ENCODE peak calls at places on chromosomes 12 and 14, in nine cellular contexts. E is stimulated activated CD4-positive, alpha-beta T cell treated with anti-CD3 and anti-CD28 coated beads, Interleukin-12 subunit alpha, Interleukin-12 subunit beta, amount 100 ng/mL, for 24 hours; J is GM23248; V is lower lobe of right lung; C is stimulated activated CD8-positive, alpha-beta memory T cell treated with anti-CD3 and anti-CD28 coated beads, Interleukin-7, amount 100 ng/mL, for 48 hours; B is tibial artery; R is fibroblast of lung; W is mesenchymal stem cell; P is T-helper 2 cell. O is an unnamed sample.

GRCh38 chr14:38431156-38431555 is 175.3 kb upstream of the CLEC14A start:
- DNase-seq in R (no peak), V (no peak), P (no peak), C (no peak), W (no peak), B (no peak), J (no peak), E (no peak), O (no peak)

GRCh38 chr14:37973031-37973908 is 234.4 kb upstream of the SSTR1 start:
- DNase-seq in V (no peak), W (no peak), C (no peak), J (peak), E (no peak), B (no peak), P (no peak), R (no peak), O (no peak)

GRCh38 chr12:107670999-107671643 is 14.5 kb upstream of the PWP1 start:
- DNase-seq in B (peak), R (no peak), E (no peak), V (no peak), P (no peak), W (peak), C (no peak), J (peak), O (no peak)

GRCh38 chr12:107844312-107844921 is 69.9 kb downstream of the ASCL4 start:
- DNase-seq in R (peak), B (no peak), W (no peak), P (no peak), J (peak), C (no peak), V (no peak), E (no peak), O (no peak)

GRCh38 chr14:88559852-88560251 is 3.0 kb upstream of the ZC3H14 start:
- DNase-seq in B (no peak), C (no peak), P (no peak), R (peak), W (peak), J (peak), E (no peak), V (no peak), O (peak)

GRCh38 chr12:482061-482460 is 22.3 kb downstream of the B4GALNT3 start:
- DNase-seq in W (no peak), E (no peak), R (no peak), J (no peak), B (no peak), V (no peak), P (no peak), C (no peak), O (no peak)

GRCh38 chr14:44309336-44309735 is 197.7 kb downstream of the FSCB start:
- DNase-seq in E (no peak), P (no peak), B (no peak), W (no peak), V (no peak), C (no peak), J (no peak), R (peak), O (no peak)

GRCh38 chr12:132572106-132572505 is 38.3 kb downstream of the LRCOL1 start:
- DNase-seq in P (no peak), C (no peak), R (no peak), J (no peak), E (no peak), W (no peak), V (peak), B (no peak), O (no peak)

GRCh38 chr14:77053046-77053841 is 24.7 kb upstream of the IRF2BPL start:
- DNase-seq in B (peak), J (peak), P (peak), E (no peak), R (peak), W (peak), C (no peak), V (peak), O (peak)

GRCh38 chr12:81572411-81572810 is 186.7 kb downstream of the PPFIA2 start:
- DNase-seq in P (no peak), R (no peak), E (no peak), W (no peak), V (no peak), J (no peak), B (no peak), C (no peak), O (no peak)

GRCh38 chr12:32181498-32182175 is 75.0 kb downstream of the BICD1 start:
- DNase-seq in P (no peak), V (no peak), C (no peak), W (peak), B (no peak), J (no peak), E (no peak), R (no peak), O (no peak)

GRCh38 chr12:69919565-69919964 is 94.5 kb downstream of the MYRFL start:
- DNase-seq in J (no peak), B (no peak), P (no peak), W (no peak), E (no peak), C (no peak), R (no peak), V (no peak), O (no peak)

GRCh38 chr12:106112094-106112822 is 26.5 kb downstream of the NUAK1 start:
- DNase-seq in V (no peak), P (no peak), R (peak), E (no peak), B (no peak), W (no peak), J (peak), C (no peak), O (no peak)

GRCh38 chr14:35821546-35822411 is 4.4 kb upstream of the BRMS1L start:
- DNase-seq in J (peak), E (no peak), R (peak), V (no peak), P (no peak), C (no peak), W (peak), B (no peak), O (no peak)

GRCh38 chr14:75217508-75218206 is 41.2 kb upstream of the TMED10 start:
- DNase-seq in J (peak), E (no peak), V (no peak), W (no peak), R (peak), B (no peak), P (no peak), C (no peak), O (no peak)

GRCh38 chr14:94041551-94042346 is 15.6 kb downstream of the OTUB2 start:
- DNase-seq in V (peak), R (peak), E (no peak), W (peak), J (peak), P (no peak), B (no peak), C (no peak), O (no peak)

GRCh38 chr14:50335989-50336391 is 23.9 kb downstream of the DMAC2L start:
- DNase-seq in R (peak), W (peak), C (no peak), E (no peak), B (no peak), V (no peak), P (no peak), J (peak), O (peak)

GRCh38 chr14:67420102-67420739 is 8.3 kb upstream of the PLEK2 start:
- DNase-seq in W (no peak), C (no peak), E (no peak), V (no peak), J (no peak), B (no peak), R (no peak), P (no peak), O (no peak)

GRCh38 chr12:533718-534117 is 74.0 kb downstream of the B4GALNT3 start:
- DNase-seq in B (no peak), J (no peak), C (no peak), V (no peak), E (no peak), W (no peak), R (no peak), P (no peak), O (no peak)

GRCh38 chr14:102819176-102819628 is 42.0 kb downstream of the TRAF3 start:
- DNase-seq in J (no peak), P (peak), C (peak), E (peak), B (no peak), R (no peak), W (no peak), V (no peak), O (no peak)

GRCh38 chr12:1804545-1805332 is 15.6 kb upstream of the LRTM2 start:
- DNase-seq in V (peak), C (peak), W (peak), P (peak), B (peak), R (peak), E (peak), J (peak), O (peak)

GRCh38 chr12:12684375-12685106 is 11.4 kb downstream of the GPR19 start:
- DNase-seq in V (no peak), R (peak), J (peak), B (no peak), C (no peak), W (peak), P (no peak), E (no peak), O (peak)

GRCh38 chr14:21796912-21797311 is 123.3 kb upstream of the OR4E1 start:
- DNase-seq in J (no peak), C (no peak), V (no peak), R (no peak), E (no peak), W (no peak), B (no peak), P (no peak), O (peak)

GRCh38 chr14:91255026-91255695 is 10.7 kb upstream of the GPR68 start:
- DNase-seq in E (no peak), B (no peak), J (peak), W (no peak), V (no peak), P (no peak), R (no peak), C (no peak), O (no peak)

GRCh38 chr12:11875414-11875935 is 195.3 kb upstream of the BCL2L14 start:
- DNase-seq in W (peak), B (no peak), V (no peak), E (peak), P (no peak), R (no peak), C (no peak), J (no peak), O (no peak)

GRCh38 chr12:69431604-69432222 is 38.5 kb upstream of the FRS2 start:
- DNase-seq in R (no peak), E (no peak), C (no peak), B (no peak), V (no peak), J (no peak), W (no peak), P (no peak), O (no peak)

GRCh38 chr12:87820524-87821194 is 208.5 kb downstream of the C12orf50 start:
- DNase-seq in E (no peak), B (no peak), W (peak), R (peak), J (peak), C (no peak), V (no peak), P (no peak), O (no peak)

GRCh38 chr12:20411309-20411708 is 43.0 kb downstream of the PDE3A start:
- DNase-seq in W (no peak), C (no peak), P (no peak), V (no peak), R (no peak), B (no peak), J (no peak), E (no peak), O (no peak)

GRCh38 chr12:14514154-14514842 is 53.4 kb downstream of the PLBD1 start:
- DNase-seq in V (no peak), W (peak), R (peak), P (no peak), C (no peak), B (no peak), E (no peak), J (peak), O (no peak)

GRCh38 chr12:12798480-12798879 is 13.0 kb downstream of the APOLD1 start:
- DNase-seq in J (no peak), W (no peak), P (no peak), B (no peak), C (no peak), V (no peak), R (no peak), E (no peak), O (no peak)

O was measured in globus pallidus.